ENCODE peak calls at places on chromosome 10, in six cellular contexts. One of them, this sample, is unnamed. For H3K4me1, the result is how much of the 10 kb centered on the place peaks cover.

GRCh38 chr10:133070402-133070801 is 17.3 kb upstream of the ADGRA1 start:
- DNase-seq in CD8-positive, alpha-beta T cell: no peak
- DNase-seq in sigmoid colon: no peak
- DNase-seq in lower lobe of right lung: no peak
- DNase-seq in upper lobe of right lung: no peak
- DNase-seq in CD4-positive, alpha-beta memory T cell: no peak
- DNase-seq in this sample: no peak

GRCh38 chr10:9608592-9608991 is 1409.1 kb upstream of the CELF2 start:
- DNase-seq in CD8-positive, alpha-beta T cell: no peak
- DNase-seq in sigmoid colon: no peak
- DNase-seq in lower lobe of right lung: no peak
- DNase-seq in upper lobe of right lung: no peak
- DNase-seq in CD4-positive, alpha-beta memory T cell: no peak
- DNase-seq in this sample: no peak

GRCh38 chr10:122495406-122496340 is 34.3 kb downstream of the HTRA1 start:
- DNase-seq in CD8-positive, alpha-beta T cell: peak
- DNase-seq in sigmoid colon: no peak
- DNase-seq in lower lobe of right lung: peak
- DNase-seq in upper lobe of right lung: peak
- DNase-seq in CD4-positive, alpha-beta memory T cell: peak
- DNase-seq in this sample: peak

GRCh38 chr10:133299224-133299623 is 9.4 kb downstream of the TUBGCP2 start:
- DNase-seq in CD8-positive, alpha-beta T cell: no peak
- DNase-seq in sigmoid colon: no peak
- DNase-seq in lower lobe of right lung: no peak
- DNase-seq in upper lobe of right lung: no peak
- DNase-seq in CD4-positive, alpha-beta memory T cell: no peak
- DNase-seq in this sample: peak

GRCh38 chr10:88172159-88172558 is 308.7 kb downstream of the PTEN start:
- DNase-seq in CD8-positive, alpha-beta T cell: no peak
- DNase-seq in sigmoid colon: no peak
- DNase-seq in lower lobe of right lung: no peak
- DNase-seq in upper lobe of right lung: no peak
- DNase-seq in CD4-positive, alpha-beta memory T cell: peak
- DNase-seq in this sample: no peak

GRCh38 chr10:92342801-92343200 is 51.8 kb downstream of the MARCHF5 start:
- DNase-seq in CD8-positive, alpha-beta T cell: no peak
- DNase-seq in sigmoid colon: no peak
- DNase-seq in lower lobe of right lung: no peak
- DNase-seq in upper lobe of right lung: no peak
- DNase-seq in CD4-positive, alpha-beta memory T cell: no peak
- DNase-seq in this sample: no peak

GRCh38 chr10:23533212-23533611 is 94.3 kb downstream of the OTUD1 start:
- DNase-seq in CD8-positive, alpha-beta T cell: no peak
- DNase-seq in sigmoid colon: no peak
- DNase-seq in lower lobe of right lung: no peak
- DNase-seq in upper lobe of right lung: no peak
- DNase-seq in CD4-positive, alpha-beta memory T cell: no peak
- DNase-seq in this sample: no peak

GRCh38 chr10:59967079-59967478 is 60.7 kb upstream of the CCDC6 start:
- DNase-seq in CD8-positive, alpha-beta T cell: no peak
- DNase-seq in sigmoid colon: no peak
- DNase-seq in lower lobe of right lung: no peak
- DNase-seq in upper lobe of right lung: no peak
- DNase-seq in CD4-positive, alpha-beta memory T cell: no peak
- DNase-seq in this sample: no peak

GRCh38 chr10:51176976-51177690 is 102.8 kb downstream of the PRKG1 start:
- DNase-seq in CD8-positive, alpha-beta T cell: no peak
- DNase-seq in sigmoid colon: no peak
- DNase-seq in lower lobe of right lung: no peak
- DNase-seq in upper lobe of right lung: no peak
- DNase-seq in CD4-positive, alpha-beta memory T cell: no peak
- DNase-seq in this sample: no peak

GRCh38 chr10:109984013-109984412 is 23.8 kb upstream of the ADD3 start:
- DNase-seq in CD8-positive, alpha-beta T cell: no peak
- DNase-seq in sigmoid colon: no peak
- DNase-seq in lower lobe of right lung: no peak
- DNase-seq in upper lobe of right lung: no peak
- DNase-seq in CD4-positive, alpha-beta memory T cell: no peak
- DNase-seq in this sample: no peak

GRCh38 chr10:132313865-132314264 is 6.1 kb upstream of the STK32C start:
- DNase-seq in CD8-positive, alpha-beta T cell: no peak
- DNase-seq in sigmoid colon: peak
- DNase-seq in lower lobe of right lung: no peak
- DNase-seq in upper lobe of right lung: no peak
- DNase-seq in CD4-positive, alpha-beta memory T cell: no peak
- DNase-seq in this sample: no peak

GRCh38 chr10:47049056-47049851 is 138.0 kb downstream of the PTPN20 start:
- DNase-seq in CD8-positive, alpha-beta T cell: no peak
- DNase-seq in sigmoid colon: no peak
- DNase-seq in lower lobe of right lung: no peak
- DNase-seq in upper lobe of right lung: peak
- DNase-seq in CD4-positive, alpha-beta memory T cell: no peak
- DNase-seq in this sample: no peak

GRCh38 chr10:29317027-29317420 is 28.2 kb downstream of the LYZL1 start:
- DNase-seq in CD8-positive, alpha-beta T cell: no peak
- DNase-seq in sigmoid colon: no peak
- DNase-seq in lower lobe of right lung: no peak
- DNase-seq in upper lobe of right lung: no peak
- DNase-seq in CD4-positive, alpha-beta memory T cell: no peak
- DNase-seq in this sample: no peak

GRCh38 chr10:24622781-24623301 is 100.8 kb downstream of the ARHGAP21 start:
- DNase-seq in CD8-positive, alpha-beta T cell: no peak
- DNase-seq in sigmoid colon: no peak
- DNase-seq in lower lobe of right lung: no peak
- DNase-seq in upper lobe of right lung: no peak
- DNase-seq in CD4-positive, alpha-beta memory T cell: peak
- DNase-seq in this sample: no peak

GRCh38 chr10:26468691-26469090 is 30.6 kb downstream of the APBB1IP start:
- DNase-seq in CD8-positive, alpha-beta T cell: peak
- DNase-seq in sigmoid colon: no peak
- DNase-seq in lower lobe of right lung: no peak
- DNase-seq in upper lobe of right lung: no peak
- DNase-seq in CD4-positive, alpha-beta memory T cell: peak
- DNase-seq in this sample: no peak

GRCh38 chr10:127736915-127737562 is at the start of gene FOXI2:
- DNase-seq in CD8-positive, alpha-beta T cell: no peak
- DNase-seq in sigmoid colon: no peak
- DNase-seq in lower lobe of right lung: no peak
- DNase-seq in upper lobe of right lung: no peak
- DNase-seq in CD4-positive, alpha-beta memory T cell: no peak
- DNase-seq in this sample: peak

GRCh38 chr10:10462116-10462515 is 555.6 kb upstream of the CELF2 start:
- DNase-seq in CD8-positive, alpha-beta T cell: no peak
- DNase-seq in sigmoid colon: no peak
- DNase-seq in lower lobe of right lung: no peak
- DNase-seq in upper lobe of right lung: no peak
- DNase-seq in CD4-positive, alpha-beta memory T cell: no peak
- DNase-seq in this sample: no peak

GRCh38 chr10:84360634-84361365 is 32.4 kb downstream of the CCSER2 start:
- DNase-seq in CD8-positive, alpha-beta T cell: no peak
- DNase-seq in sigmoid colon: no peak
- DNase-seq in lower lobe of right lung: no peak
- DNase-seq in upper lobe of right lung: no peak
- DNase-seq in CD4-positive, alpha-beta memory T cell: no peak
- DNase-seq in this sample: no peak

GRCh38 chr10:111076191-111076681 is 593 bp upstream of the ADRA2A start:
- DNase-seq in CD8-positive, alpha-beta T cell: peak
- DNase-seq in sigmoid colon: peak
- DNase-seq in lower lobe of right lung: peak
- DNase-seq in upper lobe of right lung: peak
- DNase-seq in CD4-positive, alpha-beta memory T cell: peak
- DNase-seq in this sample: peak

GRCh38 chr10:126312167-126312566 is 76.1 kb downstream of the ADAM12 start:
- DNase-seq in CD8-positive, alpha-beta T cell: no peak
- DNase-seq in sigmoid colon: no peak
- DNase-seq in lower lobe of right lung: no peak
- DNase-seq in upper lobe of right lung: no peak
- DNase-seq in CD4-positive, alpha-beta memory T cell: no peak
- DNase-seq in this sample: no peak

GRCh38 chr10:78846770-78847169 is 222.0 kb upstream of the ZMIZ1 start:
- DNase-seq in CD8-positive, alpha-beta T cell: no peak
- DNase-seq in sigmoid colon: peak
- DNase-seq in lower lobe of right lung: no peak
- DNase-seq in upper lobe of right lung: no peak
- DNase-seq in CD4-positive, alpha-beta memory T cell: no peak
- DNase-seq in this sample: no peak

GRCh38 chr10:78852856-78853255 is 215.9 kb upstream of the ZMIZ1 start:
- DNase-seq in CD8-positive, alpha-beta T cell: peak
- DNase-seq in sigmoid colon: no peak
- DNase-seq in lower lobe of right lung: no peak
- DNase-seq in upper lobe of right lung: no peak
- DNase-seq in CD4-positive, alpha-beta memory T cell: peak
- DNase-seq in this sample: no peak

GRCh38 chr10:54402576-54402975 is 398.5 kb downstream of the PCDH15 start:
- DNase-seq in CD8-positive, alpha-beta T cell: no peak
- DNase-seq in sigmoid colon: no peak
- DNase-seq in lower lobe of right lung: no peak
- DNase-seq in upper lobe of right lung: no peak
- DNase-seq in CD4-positive, alpha-beta memory T cell: no peak
- DNase-seq in this sample: no peak

GRCh38 chr10:11795101-11795920 is 27.8 kb upstream of the PROSER2 start:
- DNase-seq in CD8-positive, alpha-beta T cell: no peak
- DNase-seq in sigmoid colon: no peak
- DNase-seq in lower lobe of right lung: no peak
- DNase-seq in upper lobe of right lung: no peak
- DNase-seq in CD4-positive, alpha-beta memory T cell: no peak
- DNase-seq in this sample: no peak

GRCh38 chr10:11793762-11794479 is 29.2 kb upstream of the PROSER2 start:
- DNase-seq in CD8-positive, alpha-beta T cell: no peak
- DNase-seq in sigmoid colon: no peak
- DNase-seq in lower lobe of right lung: no peak
- DNase-seq in upper lobe of right lung: no peak
- DNase-seq in CD4-positive, alpha-beta memory T cell: no peak
- DNase-seq in this sample: no peak

GRCh38 chr10:11797281-11797680 is 25.9 kb upstream of the PROSER2 start:
- DNase-seq in CD8-positive, alpha-beta T cell: no peak
- DNase-seq in sigmoid colon: no peak
- DNase-seq in lower lobe of right lung: no peak
- DNase-seq in upper lobe of right lung: no peak
- DNase-seq in CD4-positive, alpha-beta memory T cell: no peak
- DNase-seq in this sample: no peak

GRCh38 chr10:11796439-11796838 is 26.7 kb upstream of the PROSER2 start:
- DNase-seq in CD8-positive, alpha-beta T cell: no peak
- DNase-seq in sigmoid colon: no peak
- DNase-seq in lower lobe of right lung: no peak
- DNase-seq in upper lobe of right lung: no peak
- DNase-seq in CD4-positive, alpha-beta memory T cell: no peak
- DNase-seq in this sample: no peak

DNA sequence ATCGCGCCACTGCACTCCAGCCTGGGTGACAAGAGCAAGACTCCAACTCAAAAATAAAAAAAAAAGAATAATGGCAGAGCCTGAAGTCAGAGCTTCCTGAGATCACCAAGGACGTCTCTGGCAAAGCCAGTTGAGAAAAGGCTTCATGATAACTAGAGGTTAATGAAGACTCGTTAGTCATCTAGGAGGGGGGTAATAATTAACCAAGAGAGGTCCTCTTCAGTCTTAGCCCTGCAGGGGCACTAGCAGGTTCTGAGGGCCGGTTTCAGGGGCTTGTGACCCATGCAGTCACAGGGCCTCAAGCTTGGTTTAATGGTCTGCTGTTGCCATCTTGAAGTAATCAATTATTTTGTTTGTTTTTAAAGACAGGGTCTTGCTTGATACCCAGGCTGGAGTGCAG is 28.6 kb upstream of the PROSER2 start:
- DNase-seq in CD8-positive, alpha-beta T cell: no peak
- DNase-seq in sigmoid colon: no peak
- DNase-seq in lower lobe of right lung: no peak
- DNase-seq in upper lobe of right lung: no peak
- DNase-seq in CD4-positive, alpha-beta memory T cell: no peak
- DNase-seq in this sample: no peak
- H3K4me1 ChIP-seq in CD8-positive, alpha-beta T cell: under half
- H3K4me1 ChIP-seq in sigmoid colon: under half
- H3K4me1 ChIP-seq in lower lobe of right lung: under half
- H3K4me1 ChIP-seq in upper lobe of right lung: under half
- H3K4me1 ChIP-seq in CD4-positive, alpha-beta memory T cell: under half
- H3K4me1 ChIP-seq in this sample: under half

DNA sequence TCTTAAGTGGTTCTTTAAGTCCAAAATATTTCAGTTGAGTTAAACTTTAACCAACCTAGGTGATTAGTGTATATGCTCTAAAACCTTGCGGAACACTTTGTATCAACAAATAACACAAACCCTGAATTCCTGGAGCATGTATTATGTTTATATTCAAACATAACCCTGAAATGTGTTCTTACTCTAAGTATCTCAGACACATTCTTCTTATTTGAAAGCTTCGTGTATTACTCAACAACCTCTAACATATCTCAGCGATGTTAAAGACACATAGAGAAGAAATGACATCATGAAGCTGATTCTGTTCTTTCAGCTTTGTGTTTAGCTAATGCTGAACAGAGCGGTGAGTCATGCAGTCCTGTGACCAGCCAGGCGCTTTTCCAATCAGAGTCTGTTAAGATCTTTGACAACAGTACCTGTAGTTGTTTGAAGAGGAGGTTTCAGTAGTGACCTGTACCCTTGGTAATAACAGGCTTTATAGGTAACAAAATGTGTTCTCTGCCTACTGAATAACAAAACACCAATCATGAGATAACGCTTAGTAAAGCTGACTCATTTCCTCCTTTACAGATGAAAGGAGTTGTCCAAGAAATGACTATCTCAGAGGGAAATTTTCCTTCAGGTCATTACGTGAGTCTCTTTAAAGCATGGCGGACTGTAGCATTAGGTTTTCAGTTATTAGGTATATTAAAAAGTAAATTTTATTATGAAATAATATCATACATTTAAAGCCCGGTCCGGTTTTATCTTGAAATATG is 67.3 kb upstream of the KLF6 start:
- DNase-seq in CD8-positive, alpha-beta T cell: peak
- DNase-seq in sigmoid colon: peak
- DNase-seq in lower lobe of right lung: peak
- DNase-seq in upper lobe of right lung: peak
- DNase-seq in CD4-positive, alpha-beta memory T cell: peak
- DNase-seq in this sample: peak
- H3K27ac ChIP-seq in CD8-positive, alpha-beta T cell: no peak
- H3K27ac ChIP-seq in sigmoid colon: peak
- H3K27ac ChIP-seq in lower lobe of right lung: peak
- H3K27ac ChIP-seq in upper lobe of right lung: peak
- H3K27ac ChIP-seq in CD4-positive, alpha-beta memory T cell: peak
- H3K27ac ChIP-seq in this sample: peak

GRCh38 chr10:104333728-104334373 is 4.4 kb downstream of the ITPRIP start:
- DNase-seq in CD8-positive, alpha-beta T cell: no peak
- DNase-seq in sigmoid colon: peak
- DNase-seq in lower lobe of right lung: no peak
- DNase-seq in upper lobe of right lung: no peak
- DNase-seq in CD4-positive, alpha-beta memory T cell: no peak
- DNase-seq in this sample: peak
- H3K4me1 ChIP-seq in CD8-positive, alpha-beta T cell: half or more
- H3K4me1 ChIP-seq in sigmoid colon: half or more
- H3K4me1 ChIP-seq in lower lobe of right lung: half or more
- H3K4me1 ChIP-seq in upper lobe of right lung: half or more
- H3K4me1 ChIP-seq in CD4-positive, alpha-beta memory T cell: half or more
- H3K4me1 ChIP-seq in this sample: half or more

DNA sequence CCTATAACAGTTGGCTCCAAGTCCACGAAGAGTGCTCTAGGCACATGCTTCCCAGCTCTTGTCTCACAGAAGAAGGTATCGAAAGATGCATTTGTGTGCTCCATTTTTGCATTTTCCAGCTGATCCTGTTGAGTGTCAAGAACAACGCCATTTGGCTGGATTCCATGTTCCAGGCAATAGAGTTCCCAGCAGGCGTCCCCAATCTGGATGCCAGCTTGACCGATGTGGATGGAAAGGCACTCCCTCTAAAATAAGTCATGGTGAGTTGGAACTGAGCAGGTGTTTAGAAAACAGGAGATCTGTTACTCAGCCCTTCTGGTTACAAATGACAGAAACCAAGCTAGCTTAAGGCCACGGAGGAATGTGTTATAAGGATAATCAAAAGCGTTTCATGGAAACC is 3.8 kb downstream of the TUBAL3 start:
- DNase-seq in CD8-positive, alpha-beta T cell: no peak
- DNase-seq in sigmoid colon: no peak
- DNase-seq in lower lobe of right lung: no peak
- DNase-seq in upper lobe of right lung: no peak
- DNase-seq in CD4-positive, alpha-beta memory T cell: no peak
- DNase-seq in this sample: no peak
- H3K27ac ChIP-seq in CD8-positive, alpha-beta T cell: no peak
- H3K27ac ChIP-seq in sigmoid colon: no peak
- H3K27ac ChIP-seq in lower lobe of right lung: no peak
- H3K27ac ChIP-seq in upper lobe of right lung: no peak
- H3K27ac ChIP-seq in CD4-positive, alpha-beta memory T cell: no peak
- H3K27ac ChIP-seq in this sample: no peak